ENCODE peak calls at places on chromosomes 3 and 15, in five cellular contexts. D is fibroblast of the aortic adventitia; W is amniotic stem cell; K is NCI-H460; F is effector memory CD8-positive, alpha-beta T cell. X is an unnamed sample.

GRCh38 chr3:188244395-188244861 is 90.5 kb downstream of the LPP start:
- DNase-seq in D (peak), W (peak), K (no peak), F (no peak), X (no peak)

GRCh38 chr3:164417955-164418354 is 660.3 kb downstream of the SI start:
- DNase-seq in D (no peak), W (no peak), K (no peak), F (no peak), X (no peak)

GRCh38 chr3:126340081-126340511 is 17.1 kb downstream of the KLF15 start:
- DNase-seq in D (peak), W (no peak), K (no peak), F (no peak), X (no peak)

GRCh38 chr3:4582634-4583033 is 89.5 kb downstream of the ITPR1 start:
- DNase-seq in D (peak), W (no peak), K (no peak), F (no peak), X (no peak)

GRCh38 chr3:152328841-152329240 is 60.1 kb downstream of the MBNL1 start:
- DNase-seq in D (peak), W (peak), K (peak), F (no peak), X (no peak)

GRCh38 chr15:78223396-78224023 is 10.9 kb downstream of the ACSBG1 start:
- DNase-seq in D (peak), W (no peak), K (no peak), F (no peak), X (no peak)

GRCh38 chr3:139629033-139629432 is 48.7 kb downstream of the NMNAT3 start:
- DNase-seq in D (no peak), W (no peak), K (no peak), F (no peak), X (no peak)

GRCh38 chr3:42369304-42369703 is 41.1 kb downstream of the LYZL4 start:
- DNase-seq in D (no peak), W (no peak), K (no peak), F (no peak), X (peak)

GRCh38 chr3:117355566-117355965 is 646.0 kb downstream of the TUSC7 start:
- DNase-seq in D (peak), W (no peak), K (peak), F (no peak), X (no peak)

GRCh38 chr15:85702321-85703230 is 92.1 kb downstream of the KLHL25 start:
- DNase-seq in D (peak), W (no peak), K (no peak), F (peak), X (no peak)

GRCh38 chr3:128263946-128264345 is 110.7 kb downstream of the EEFSEC start:
- DNase-seq in D (no peak), W (no peak), K (no peak), F (no peak), X (no peak)

GRCh38 chr15:82950746-82951370 is 1.7 kb downstream of the HOMER2 start:
- DNase-seq in D (no peak), W (no peak), K (no peak), F (no peak), X (no peak)

GRCh38 chr3:47161983-47162694 is 1.8 kb downstream of the SETD2 start:
- DNase-seq in D (peak), W (no peak), K (no peak), F (no peak), X (peak)

GRCh38 chr3:45486136-45486535 is 97.8 kb downstream of the LARS2 start:
- DNase-seq in D (peak), W (no peak), K (no peak), F (no peak), X (no peak)

GRCh38 chr3:134381836-134382442 is 7.7 kb upstream of the AMOTL2 start:
- DNase-seq in D (no peak), W (no peak), K (no peak), F (no peak), X (no peak)

GRCh38 chr3:33775363-33775762 is 23.1 kb upstream of the PDCD6IP start:
- DNase-seq in D (no peak), W (no peak), K (no peak), F (no peak), X (no peak)

GRCh38 chr15:75666823-75667501 is 19.2 kb downstream of the SNX33 start:
- DNase-seq in D (peak), W (peak), K (peak), F (no peak), X (no peak)

GRCh38 chr15:38414351-38414750 is 39.6 kb upstream of the FAM98B start:
- DNase-seq in D (peak), W (peak), K (peak), F (no peak), X (no peak)

GRCh38 chr15:27847775-27848710 is 251.1 kb downstream of the OCA2 start:
- DNase-seq in D (no peak), W (no peak), K (no peak), F (no peak), X (no peak)

X was measured in naive B cell.